ENCODE peak calls at places on chromosomes 3 and 15, in six cellular contexts. B, K, I, S, Q and P are unnamed samples.

GRCh38 chr3:166274996-166275395 is 437.8 kb upstream of the BCHE start:
- DNase-seq in B (no peak), K (no peak), I (no peak), S (peak), Q (no peak), P (no peak)

GRCh38 chr15:77099741-77100463 is 29.0 kb upstream of the TSPAN3 start:
- DNase-seq in B (no peak), K (no peak), I (no peak), S (no peak), Q (no peak), P (no peak)

GRCh38 chr3:146827836-146828235 is 222.7 kb upstream of the PLSCR5 start:
- DNase-seq in B (no peak), K (no peak), I (no peak), S (no peak), Q (no peak), P (no peak)

GRCh38 chr3:113212155-113212844 is 943 bp downstream of the BOC start:
- DNase-seq in B (peak), K (peak), I (peak), S (peak), Q (peak), P (peak)

GRCh38 chr3:183766745-183767606 is 58.4 kb downstream of the MAP6D1 start:
- DNase-seq in B (peak), K (peak), I (peak), S (peak), Q (peak), P (peak)

GRCh38 chr3:10855083-10855870 is 39.2 kb downstream of the SLC6A11 start:
- DNase-seq in B (no peak), K (no peak), I (no peak), S (no peak), Q (no peak), P (no peak)

GRCh38 chr15:94023520-94023919 is 207.8 kb upstream of the MCTP2 start:
- DNase-seq in B (peak), K (no peak), I (no peak), S (no peak), Q (no peak), P (no peak)

GRCh38 chr3:56923546-56924224 is 121.9 kb upstream of the ARHGEF3 start:
- DNase-seq in B (no peak), K (peak), I (no peak), S (peak), Q (no peak), P (peak)

GRCh38 chr15:45162771-45163507 is 24.8 kb downstream of the SHF start:
- DNase-seq in B (peak), K (peak), I (peak), S (peak), Q (peak), P (peak)

GRCh38 chr3:131036986-131037385 is 10.3 kb downstream of the NEK11 start:
- DNase-seq in B (peak), K (no peak), I (no peak), S (no peak), Q (no peak), P (no peak)

GRCh38 chr15:77821188-77821958 is 188.7 kb upstream of the LINGO1 start:
- DNase-seq in B (peak), K (peak), I (peak), S (peak), Q (peak), P (peak)

GRCh38 chr15:67782592-67782991 is 42.7 kb upstream of the SKOR1 start:
- DNase-seq in B (peak), K (no peak), I (no peak), S (no peak), Q (no peak), P (no peak)

GRCh38 chr3:127820221-127820870 is 2.0 kb downstream of the MGLL start:
- DNase-seq in B (no peak), K (peak), I (peak), S (peak), Q (no peak), P (peak)

GRCh38 chr3:48855681-48856447 is 8.2 kb upstream of the PRKAR2A start:
- DNase-seq in B (no peak), K (no peak), I (no peak), S (no peak), Q (no peak), P (no peak)

GRCh38 chr3:139954146-139954545 is 19.2 kb downstream of the CLSTN2 start:
- DNase-seq in B (no peak), K (no peak), I (no peak), S (no peak), Q (no peak), P (no peak)

GRCh38 chr15:62824111-62824737 is 218.3 kb upstream of the TPM1 start:
- DNase-seq in B (peak), K (no peak), I (no peak), S (peak), Q (no peak), P (no peak)

GRCh38 chr3:34387831-34388564 is 589.6 kb downstream of the PDCD6IP start:
- DNase-seq in B (no peak), K (no peak), I (no peak), S (no peak), Q (no peak), P (no peak)

GRCh38 chr3:44685128-44685800 is 27.2 kb upstream of the ZNF502 start:
- DNase-seq in B (peak), K (peak), I (peak), S (peak), Q (peak), P (peak)

GRCh38 chr15:66462630-66463029 is 34.9 kb downstream of the SNAPC5 start:
- DNase-seq in B (no peak), K (no peak), I (no peak), S (no peak), Q (no peak), P (no peak)

GRCh38 chr3:123122525-123123315 is 55.9 kb downstream of the PDIA5 start:
- DNase-seq in B (peak), K (no peak), I (no peak), S (peak), Q (no peak), P (no peak)

GRCh38 chr15:56821721-56822425 is 88.6 kb upstream of the ZNF280D start:
- DNase-seq in B (peak), K (peak), I (peak), S (peak), Q (peak), P (peak)

GRCh38 chr3:73813291-73813977 is 188.7 kb upstream of the PDZRN3 start:
- DNase-seq in B (no peak), K (no peak), I (peak), S (no peak), Q (no peak), P (no peak)

GRCh38 chr3:52001443-52001974 is 5.8 kb upstream of the RPL29 start:
- DNase-seq in B (peak), K (peak), I (peak), S (peak), Q (peak), P (peak)

GRCh38 chr15:44441095-44441501 is 13.7 kb downstream of the CTDSPL2 start:
- DNase-seq in B (no peak), K (no peak), I (no peak), S (no peak), Q (no peak), P (no peak)

GRCh38 chr3:16252243-16252978 is 12.3 kb downstream of the DPH3 start:
- DNase-seq in B (no peak), K (no peak), I (no peak), S (no peak), Q (no peak), P (no peak)

GRCh38 chr15:39919396-39919739 is 698 bp downstream of the GPR176 start:
- DNase-seq in B (no peak), K (no peak), I (no peak), S (peak), Q (no peak), P (no peak)

GRCh38 chr3:170802164-170803151 is 67.5 kb downstream of the RPL22L1 start:
- DNase-seq in B (peak), K (peak), I (no peak), S (peak), Q (no peak), P (peak)